ENCODE peak calls at places on chromosomes 6 and 20, in seven cellular contexts. One of them, this sample, is unnamed.
A peak's percentile ranks its signal among the peaks of the same experiment; 100 is the strongest.

GRCh38 chr6:109939654-109940053 is 38.5 kb upstream of the GPR6 start:
- DNase-seq in activated CD4-positive, alpha-beta T cell treated with anti-CD3 and anti-CD28 coated beads for 48 hours: no peak
- DNase-seq in astrocyte of the hippocampus: no peak
- DNase-seq in head of caudate nucleus: no peak
- DNase-seq in B cell: no peak
- DNase-seq in ACHN: no peak
- DNase-seq in fibroblast of gingiva: no peak
- DNase-seq in this sample: no peak

GRCh38 chr20:24100370-24101011 is 111.9 kb upstream of the GGTLC1 start:
- DNase-seq in activated CD4-positive, alpha-beta T cell treated with anti-CD3 and anti-CD28 coated beads for 48 hours: peak; percentile 64
- DNase-seq in astrocyte of the hippocampus: peak; percentile 48
- DNase-seq in head of caudate nucleus: peak; percentile 50
- DNase-seq in B cell: no peak
- DNase-seq in ACHN: peak; percentile 56
- DNase-seq in fibroblast of gingiva: peak; percentile 18
- DNase-seq in this sample: peak; percentile 18

GRCh38 chr20:1569417-1569861 is 11.9 kb upstream of the SIRPD start:
- DNase-seq in activated CD4-positive, alpha-beta T cell treated with anti-CD3 and anti-CD28 coated beads for 48 hours: no peak
- DNase-seq in astrocyte of the hippocampus: no peak
- DNase-seq in head of caudate nucleus: no peak
- DNase-seq in B cell: no peak
- DNase-seq in ACHN: no peak
- DNase-seq in fibroblast of gingiva: peak; percentile 59
- DNase-seq in this sample: no peak

GRCh38 chr6:13624871-13625288 is 9.7 kb downstream of the NOL7 start:
- DNase-seq in activated CD4-positive, alpha-beta T cell treated with anti-CD3 and anti-CD28 coated beads for 48 hours: peak; percentile 24
- DNase-seq in astrocyte of the hippocampus: peak; percentile 50
- DNase-seq in head of caudate nucleus: no peak
- DNase-seq in B cell: peak; percentile 41
- DNase-seq in ACHN: peak; percentile 47
- DNase-seq in fibroblast of gingiva: peak; percentile 24
- DNase-seq in this sample: no peak

GRCh38 chr6:134060491-134061106 is 8.2 kb upstream of the SLC2A12 start:
- DNase-seq in activated CD4-positive, alpha-beta T cell treated with anti-CD3 and anti-CD28 coated beads for 48 hours: no peak
- DNase-seq in astrocyte of the hippocampus: peak; percentile 92
- DNase-seq in head of caudate nucleus: no peak
- DNase-seq in B cell: no peak
- DNase-seq in ACHN: peak; percentile 71
- DNase-seq in fibroblast of gingiva: peak; percentile 40
- DNase-seq in this sample: no peak

GRCh38 chr6:30885999-30886896 is 1.9 kb downstream of the DDR1 start:
- DNase-seq in activated CD4-positive, alpha-beta T cell treated with anti-CD3 and anti-CD28 coated beads for 48 hours: peak; percentile 52
- DNase-seq in astrocyte of the hippocampus: peak; percentile 78
- DNase-seq in head of caudate nucleus: peak; percentile 73
- DNase-seq in B cell: no peak
- DNase-seq in ACHN: peak; percentile 73
- DNase-seq in fibroblast of gingiva: peak; percentile 56
- DNase-seq in this sample: no peak

GRCh38 chr6:113352029-113352801 is 504.9 kb upstream of the MARCKS start:
- DNase-seq in activated CD4-positive, alpha-beta T cell treated with anti-CD3 and anti-CD28 coated beads for 48 hours: no peak
- DNase-seq in astrocyte of the hippocampus: peak; percentile 82
- DNase-seq in head of caudate nucleus: no peak
- DNase-seq in B cell: no peak
- DNase-seq in ACHN: peak; percentile 81
- DNase-seq in fibroblast of gingiva: peak; percentile 46
- DNase-seq in this sample: no peak

GRCh38 chr20:32057785-32058184 is 5.7 kb downstream of the HCK start:
- DNase-seq in activated CD4-positive, alpha-beta T cell treated with anti-CD3 and anti-CD28 coated beads for 48 hours: no peak
- DNase-seq in astrocyte of the hippocampus: no peak
- DNase-seq in head of caudate nucleus: no peak
- DNase-seq in B cell: no peak
- DNase-seq in ACHN: no peak
- DNase-seq in fibroblast of gingiva: no peak
- DNase-seq in this sample: no peak

GRCh38 chr6:21586760-21587181 is 6.8 kb upstream of the SOX4 start:
- DNase-seq in activated CD4-positive, alpha-beta T cell treated with anti-CD3 and anti-CD28 coated beads for 48 hours: no peak
- DNase-seq in astrocyte of the hippocampus: no peak
- DNase-seq in head of caudate nucleus: no peak
- DNase-seq in B cell: no peak
- DNase-seq in ACHN: no peak
- DNase-seq in fibroblast of gingiva: no peak
- DNase-seq in this sample: no peak

GRCh38 chr20:4999788-5000187 is 1.5 kb downstream of the SLC23A2 start:
- DNase-seq in activated CD4-positive, alpha-beta T cell treated with anti-CD3 and anti-CD28 coated beads for 48 hours: no peak
- DNase-seq in astrocyte of the hippocampus: no peak
- DNase-seq in head of caudate nucleus: no peak
- DNase-seq in B cell: no peak
- DNase-seq in ACHN: no peak
- DNase-seq in fibroblast of gingiva: no peak
- DNase-seq in this sample: no peak

GRCh38 chr6:158923801-158924498 is 76.1 kb downstream of the RSPH3 start:
- DNase-seq in activated CD4-positive, alpha-beta T cell treated with anti-CD3 and anti-CD28 coated beads for 48 hours: no peak
- DNase-seq in astrocyte of the hippocampus: no peak
- DNase-seq in head of caudate nucleus: peak; percentile 51
- DNase-seq in B cell: no peak
- DNase-seq in ACHN: no peak
- DNase-seq in fibroblast of gingiva: no peak
- DNase-seq in this sample: no peak

GRCh38 chr6:31497595-31498476 is at the start of gene MICB:
- DNase-seq in activated CD4-positive, alpha-beta T cell treated with anti-CD3 and anti-CD28 coated beads for 48 hours: peak; percentile 89
- DNase-seq in astrocyte of the hippocampus: peak; percentile 80
- DNase-seq in head of caudate nucleus: peak; percentile 70
- DNase-seq in B cell: peak; percentile 86
- DNase-seq in ACHN: peak; percentile 88
- DNase-seq in fibroblast of gingiva: peak; percentile 62
- DNase-seq in this sample: peak; percentile 88

GRCh38 chr6:163376167-163376566 is 38.4 kb upstream of the QKI start:
- DNase-seq in activated CD4-positive, alpha-beta T cell treated with anti-CD3 and anti-CD28 coated beads for 48 hours: no peak
- DNase-seq in astrocyte of the hippocampus: no peak
- DNase-seq in head of caudate nucleus: no peak
- DNase-seq in B cell: no peak
- DNase-seq in ACHN: no peak
- DNase-seq in fibroblast of gingiva: no peak
- DNase-seq in this sample: no peak

GRCh38 chr20:48736231-48736630 is 91.6 kb downstream of the PREX1 start:
- DNase-seq in activated CD4-positive, alpha-beta T cell treated with anti-CD3 and anti-CD28 coated beads for 48 hours: no peak
- DNase-seq in astrocyte of the hippocampus: no peak
- DNase-seq in head of caudate nucleus: no peak
- DNase-seq in B cell: no peak
- DNase-seq in ACHN: no peak
- DNase-seq in fibroblast of gingiva: no peak
- DNase-seq in this sample: no peak

GRCh38 chr20:58287638-58288037 is 21.9 kb upstream of the RAB22A start:
- DNase-seq in activated CD4-positive, alpha-beta T cell treated with anti-CD3 and anti-CD28 coated beads for 48 hours: no peak
- DNase-seq in astrocyte of the hippocampus: no peak
- DNase-seq in head of caudate nucleus: no peak
- DNase-seq in B cell: no peak
- DNase-seq in ACHN: no peak
- DNase-seq in fibroblast of gingiva: no peak
- DNase-seq in this sample: no peak

GRCh38 chr20:34369265-34369664 is 6.2 kb downstream of the ITCH start:
- DNase-seq in activated CD4-positive, alpha-beta T cell treated with anti-CD3 and anti-CD28 coated beads for 48 hours: peak; percentile 9
- DNase-seq in astrocyte of the hippocampus: no peak
- DNase-seq in head of caudate nucleus: no peak
- DNase-seq in B cell: no peak
- DNase-seq in ACHN: no peak
- DNase-seq in fibroblast of gingiva: no peak
- DNase-seq in this sample: no peak

GRCh38 chr6:4466260-4466659 is 309.9 kb upstream of the CDYL start:
- DNase-seq in activated CD4-positive, alpha-beta T cell treated with anti-CD3 and anti-CD28 coated beads for 48 hours: no peak
- DNase-seq in astrocyte of the hippocampus: peak; percentile 60
- DNase-seq in head of caudate nucleus: peak; percentile 17
- DNase-seq in B cell: no peak
- DNase-seq in ACHN: peak; percentile 11
- DNase-seq in fibroblast of gingiva: peak; percentile 27
- DNase-seq in this sample: no peak

GRCh38 chr6:11072080-11072479 is 21.6 kb upstream of the SMIM13 start:
- DNase-seq in activated CD4-positive, alpha-beta T cell treated with anti-CD3 and anti-CD28 coated beads for 48 hours: no peak
- DNase-seq in astrocyte of the hippocampus: no peak
- DNase-seq in head of caudate nucleus: no peak
- DNase-seq in B cell: no peak
- DNase-seq in ACHN: no peak
- DNase-seq in fibroblast of gingiva: no peak
- DNase-seq in this sample: no peak

GRCh38 chr20:41300906-41301305 is 16.6 kb downstream of the ZHX3 start:
- DNase-seq in activated CD4-positive, alpha-beta T cell treated with anti-CD3 and anti-CD28 coated beads for 48 hours: no peak
- DNase-seq in astrocyte of the hippocampus: no peak
- DNase-seq in head of caudate nucleus: no peak
- DNase-seq in B cell: no peak
- DNase-seq in ACHN: no peak
- DNase-seq in fibroblast of gingiva: no peak
- DNase-seq in this sample: no peak

This sample was measured in T-helper 22 cell.